ENCODE peak calls at places on chromosome 16, in seven cellular contexts. F is SK-N-SH, Q is spleen, R is esophagus muscularis mucosa, W is endothelial cell of umbilical vein, I is GM23338, J is breast epithelium. U is an unnamed sample.

GRCh38 chr16:3716831-3717234 is 491 bp downstream of the TRAP1 start:
- DNase-seq in W (peak; percentile 32), F (peak; percentile 69), R (no peak), Q (no peak), J (no peak), I (peak; percentile 60), U (no peak)

GRCh38 chr16:969508-970378 is 1.0 kb downstream of the LMF1 start:
- DNase-seq in Q (no peak), I (peak; percentile 52), F (no peak), J (no peak), W (peak; percentile 39), R (no peak), U (no peak)

GRCh38 chr16:8859913-8860881 is 8.6 kb downstream of the CARHSP1 start:
- DNase-seq in Q (peak; percentile 66), R (peak; percentile 95), J (no peak), F (no peak), I (no peak), W (peak; percentile 34), U (peak; percentile 76)

GRCh38 chr16:47927330-47927729 is 228.5 kb downstream of the ABCC12 start:
- DNase-seq in I (no peak), F (no peak), Q (no peak), W (no peak), J (no peak), R (no peak), U (no peak)

GRCh38 chr16:85083051-85083639 is 29.1 kb downstream of the CIBAR2 start:
- DNase-seq in Q (no peak), W (no peak), R (no peak), F (no peak), J (no peak), I (peak; percentile 83), U (no peak)

GRCh38 chr16:30602595-30603277 is 7.5 kb downstream of the ZNF689 start:
- DNase-seq in R (no peak), I (no peak), J (no peak), Q (no peak), F (no peak), W (no peak), U (no peak)

GRCh38 chr16:19861811-19862327 is 22.8 kb downstream of the GPRC5B start:
- DNase-seq in I (peak; percentile 79), W (no peak), R (no peak), J (no peak), Q (peak; percentile 44), F (no peak), U (no peak)

GRCh38 chr16:85424260-85425060 is 188.7 kb upstream of the GSE1 start:
- DNase-seq in F (peak; percentile 65), I (no peak), W (no peak), R (no peak), Q (peak; percentile 66), J (no peak), U (peak; percentile 63)

GRCh38 chr16:1481906-1482835 is 6.6 kb downstream of the PTX4 start:
- DNase-seq in F (no peak), J (no peak), I (no peak), R (no peak), W (no peak), Q (peak; percentile 65), U (no peak)

GRCh38 chr16:4846503-4846900 is 586 bp downstream of the GLYR1 start:
- DNase-seq in J (no peak), Q (peak; percentile 92), R (peak; percentile 92), I (peak; percentile 53), F (peak; percentile 42), W (peak; percentile 77), U (peak; percentile 66)

GRCh38 chr16:1277945-1278282 is 22.0 kb downstream of the TPSD1 start:
- DNase-seq in J (no peak), W (no peak), I (no peak), R (no peak), F (no peak), Q (no peak), U (no peak)

DNA sequence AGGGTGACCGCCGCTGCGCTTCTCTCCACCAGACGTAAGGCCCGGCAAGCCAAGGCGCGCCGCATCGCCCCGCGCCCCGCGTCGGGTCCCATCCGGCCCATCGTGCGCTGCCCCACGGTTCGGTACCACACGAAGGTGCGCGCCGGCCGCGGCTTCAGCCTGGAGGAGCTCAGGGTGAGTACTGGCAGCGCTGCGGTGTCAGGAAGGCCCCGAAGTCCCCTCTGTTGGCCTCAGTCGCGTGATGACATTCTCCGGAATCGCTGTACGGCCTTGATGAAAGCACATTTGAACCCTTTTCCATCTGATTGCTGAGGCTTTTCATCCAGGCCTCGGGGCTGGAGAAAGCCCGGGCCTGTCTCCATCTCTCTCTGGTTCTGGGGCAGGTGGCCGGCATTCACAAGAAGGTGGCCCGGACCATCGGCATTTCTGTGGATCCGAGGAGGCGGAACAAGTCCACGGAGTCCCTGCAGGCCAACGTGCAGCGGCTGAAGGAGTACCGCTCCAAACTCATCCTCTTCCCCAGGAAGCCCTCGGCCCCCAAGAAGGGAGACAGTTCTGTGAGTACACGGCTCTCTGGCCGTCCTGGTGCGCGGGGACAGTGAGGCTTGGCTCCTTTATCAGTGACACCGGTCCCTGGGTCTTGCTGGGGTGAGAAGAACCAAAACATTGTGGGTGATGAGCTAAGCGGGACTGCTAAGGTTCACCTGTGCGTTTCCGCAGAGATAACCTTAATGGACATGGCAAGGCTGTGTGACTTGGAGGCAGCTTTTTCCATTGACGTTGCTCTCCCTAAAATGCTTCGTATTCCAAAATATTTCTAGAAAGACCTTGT is 929 bp downstream of the RPL13 start:
- DNase-seq in I (no peak), W (peak; percentile 25), J (no peak), Q (peak; percentile 91), R (no peak), F (no peak), U (no peak)
- H3K4me1 ChIP-seq in I (peaks cover 29% of the 10 kb centered on the region), W (peaks cover 45% of the 10 kb centered on the region), J (peaks cover 13% of the 10 kb centered on the region), Q (peaks cover 71% of the 10 kb centered on the region), R (peaks cover 75% of the 10 kb centered on the region), F (peaks cover 19% of the 10 kb centered on the region), U (peaks cover 67% of the 10 kb centered on the region)

GRCh38 chr16:2531696-2532493 is 687 bp upstream of the CEMP1 start:
- DNase-seq in Q (peak; percentile 100), I (peak; percentile 99), W (peak; percentile 96), J (peak; percentile 99), F (peak; percentile 99), R (peak; percentile 99), U (peak; percentile 99)
- TF ChIP-seq POLR2AphosphoS5 in Q (peak; percentile 97), I (peak; percentile 92), W (peak; percentile 97), J (no peak), F (peak; percentile 83), R (peak; percentile 95), U (peak; percentile 95)

GRCh38 chr16:50265716-50266336 is 525 bp upstream of the ADCY7 start:
- DNase-seq in J (no peak), W (no peak), I (no peak), R (no peak), Q (peak; percentile 82), F (no peak), U (no peak)

GRCh38 chr16:50266337-50267091 is at the start of gene ADCY7:
- DNase-seq in Q (peak; percentile 96), F (peak; percentile 85), R (no peak), I (peak; percentile 57), W (peak; percentile 38), J (no peak), U (peak; percentile 63)

GRCh38 chr16:50263940-50264929 is 2.1 kb upstream of the ADCY7 start:
- DNase-seq in I (no peak), J (no peak), W (no peak), Q (no peak), F (no peak), R (no peak), U (no peak)

GRCh38 chr16:50267151-50267631 is 840 bp downstream of the ADCY7 start:
- DNase-seq in I (no peak), F (peak; percentile 60), J (no peak), W (no peak), Q (peak; percentile 82), R (no peak), U (no peak)

DNA sequence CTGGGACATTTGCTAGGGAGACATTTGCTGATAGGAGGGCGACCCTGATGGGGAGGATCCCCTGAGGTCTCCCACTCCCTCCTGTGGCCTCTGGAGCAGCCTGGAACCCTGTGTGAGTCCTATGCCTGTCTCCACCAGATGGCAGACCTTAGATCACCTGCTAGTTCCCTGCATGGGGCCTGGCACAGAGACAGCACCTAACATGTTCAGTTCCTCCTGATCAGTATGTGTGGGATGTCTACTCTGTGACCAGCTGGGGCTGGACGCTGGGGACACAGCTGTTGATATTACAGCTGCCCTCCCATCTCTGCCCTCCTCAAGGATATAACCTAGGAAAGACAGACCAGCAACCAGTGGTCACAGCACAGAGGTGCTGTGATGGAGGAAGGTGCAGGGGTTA is 1.1 kb upstream of the ADCY7 start:
- DNase-seq in Q (peak; percentile 75), W (no peak), F (peak; percentile 62), J (no peak), R (no peak), I (no peak), U (peak; percentile 54)
- TF ChIP-seq CTCF in Q (peak; percentile 12), W (peak; percentile 18), F (peak; percentile 37), J (no peak), R (no peak), I (no peak), U (no peak)

DNA sequence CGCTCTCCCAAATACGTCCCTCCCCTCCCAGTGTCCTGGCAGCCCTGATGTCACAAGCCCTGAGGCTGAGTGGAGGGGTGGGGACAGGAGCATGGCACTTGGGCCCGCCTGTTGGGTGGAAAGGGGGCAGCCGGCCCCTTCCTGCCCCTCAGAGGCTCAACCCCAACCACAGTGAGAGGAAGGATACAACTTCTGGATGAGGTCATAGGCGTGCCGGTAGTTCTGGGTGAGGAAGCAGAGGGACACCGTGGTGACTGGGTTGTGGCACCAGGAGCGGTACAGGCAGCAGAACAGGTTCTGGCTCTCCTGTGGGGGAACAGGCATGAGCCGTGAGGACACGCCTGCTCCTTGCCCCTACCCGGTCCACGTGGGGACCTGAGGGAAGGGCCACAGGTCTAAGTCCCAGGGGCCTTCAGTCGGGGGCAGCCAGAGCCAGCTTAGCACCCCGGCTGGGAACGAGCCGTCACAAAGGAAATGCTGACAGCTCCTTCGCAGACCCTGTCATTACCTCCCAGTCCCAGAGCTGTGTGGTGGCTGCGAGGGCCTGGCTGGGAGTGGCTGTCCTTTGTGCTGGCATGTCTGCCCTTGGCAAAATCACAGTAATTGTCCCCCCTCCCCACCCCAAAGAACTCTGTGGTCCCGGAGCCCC is 11.2 kb upstream of the MTSS2 start:
- DNase-seq in R (no peak), J (peak; percentile 81), Q (peak; percentile 75), W (no peak), I (no peak), F (no peak), U (peak; percentile 64)
- H3K4me1 ChIP-seq in R (peaks cover 90% of the 10 kb centered on the region), J (peaks cover 41% of the 10 kb centered on the region), Q (peaks cover 47% of the 10 kb centered on the region), W (peaks cover 35% of the 10 kb centered on the region), I (peaks cover 24% of the 10 kb centered on the region), F (peaks cover 45% of the 10 kb centered on the region), U (peaks cover 93% of the 10 kb centered on the region)